ENCODE peak calls at places on chromosome 22, in four cellular contexts. C is HCT116, U is Panc1, E is K562. O is an unnamed sample.
A peak's percentile ranks its signal among the peaks of the same experiment; 100 is the strongest.

GRCh38 chr22:49735411-49736311 is 92.0 kb downstream of the BRD1 start:
- DNase-seq in C (no peak), U (no peak), E (peak; percentile 69), O (no peak)

GRCh38 chr22:31271485-31271884 is 20.8 kb downstream of the PIK3IP1 start:
- DNase-seq in C (no peak), U (no peak), E (no peak), O (peak; percentile 50)

GRCh38 chr22:27032121-27032761 is 374.9 kb downstream of the MIAT start:
- DNase-seq in C (no peak), U (no peak), E (no peak), O (no peak)

GRCh38 chr22:30930228-30930627 is 38.3 kb downstream of the MORC2 start:
- DNase-seq in C (no peak), U (no peak), E (no peak), O (no peak)

GRCh38 chr22:22164541-22165272 is 79.9 kb upstream of the VPREB1 start:
- DNase-seq in C (no peak), U (no peak), E (peak; percentile 46), O (no peak)

GRCh38 chr22:48453171-48453570 is 1374.5 kb downstream of the BRD1 start:
- DNase-seq in C (no peak), U (no peak), E (no peak), O (no peak)

GRCh38 chr22:35306350-35306967 is 6.8 kb downstream of the TOM1 start:
- DNase-seq in C (no peak), U (no peak), E (no peak), O (no peak)

GRCh38 chr22:47063606-47064005 is 301.2 kb downstream of the TBC1D22A start:
- DNase-seq in C (no peak), U (no peak), E (no peak), O (no peak)

GRCh38 chr22:23767673-23768548 is at the start of gene CHCHD10:
- DNase-seq in C (peak; percentile 60), U (peak; percentile 18), E (peak; percentile 83), O (peak; percentile 75)

GRCh38 chr22:46053563-46054090 is 76.7 kb upstream of the WNT7B start:
- DNase-seq in C (no peak), U (no peak), E (peak; percentile 29), O (no peak)

GRCh38 chr22:25779890-25780289 is 37.9 kb downstream of the MYO18B start:
- DNase-seq in C (no peak), U (no peak), E (no peak), O (no peak)

GRCh38 chr22:45880732-45881523 is 96.0 kb downstream of the WNT7B start:
- DNase-seq in C (no peak), U (no peak), E (no peak), O (no peak)

GRCh38 chr22:26436903-26437515 is 7.9 kb downstream of the ASPHD2 start:
- DNase-seq in C (no peak), U (no peak), E (no peak), O (no peak)

GRCh38 chr22:35070451-35071093 is 4.6 kb downstream of the ISX start:
- DNase-seq in C (no peak), U (no peak), E (no peak), O (no peak)

GRCh38 chr22:31841029-31841827 is 87.4 kb downstream of the DEPDC5 start:
- DNase-seq in C (no peak), U (no peak), E (no peak), O (no peak)

GRCh38 chr22:18060646-18061620 is 16.9 kb upstream of the PEX26 start:
- DNase-seq in C (no peak), U (no peak), E (no peak), O (peak; percentile 88)

GRCh38 chr22:46563381-46564083 is 26.1 kb upstream of the CELSR1 start:
- DNase-seq in C (peak; percentile 57), U (no peak), E (peak; percentile 78), O (peak; percentile 64)

DNA sequence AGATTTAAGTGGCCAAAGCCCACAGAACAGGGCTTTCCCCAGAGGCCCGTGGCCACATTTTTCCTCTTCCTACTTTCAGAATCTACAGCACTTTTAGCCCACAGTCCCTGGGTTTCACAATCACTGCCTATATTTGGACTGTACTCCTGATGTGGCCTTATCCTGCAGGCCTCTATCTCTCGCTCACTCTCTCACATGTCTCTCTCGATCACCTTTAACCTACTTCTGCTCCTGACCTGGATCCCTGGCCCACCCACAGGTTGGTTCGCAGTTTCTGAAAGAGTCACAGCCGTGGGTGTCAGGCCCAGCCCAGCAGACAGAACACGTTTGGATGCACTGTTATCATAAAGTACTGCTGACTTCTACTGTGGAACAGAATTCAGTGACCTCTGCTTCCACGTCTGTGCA is 55.5 kb downstream of the LARGE1 start:
- DNase-seq in C (no peak), U (no peak), E (no peak), O (peak; percentile 63)
- TF ChIP-seq TCF7L2 in C (no peak), U (no peak), E (no peak), O (no peak)

DNA sequence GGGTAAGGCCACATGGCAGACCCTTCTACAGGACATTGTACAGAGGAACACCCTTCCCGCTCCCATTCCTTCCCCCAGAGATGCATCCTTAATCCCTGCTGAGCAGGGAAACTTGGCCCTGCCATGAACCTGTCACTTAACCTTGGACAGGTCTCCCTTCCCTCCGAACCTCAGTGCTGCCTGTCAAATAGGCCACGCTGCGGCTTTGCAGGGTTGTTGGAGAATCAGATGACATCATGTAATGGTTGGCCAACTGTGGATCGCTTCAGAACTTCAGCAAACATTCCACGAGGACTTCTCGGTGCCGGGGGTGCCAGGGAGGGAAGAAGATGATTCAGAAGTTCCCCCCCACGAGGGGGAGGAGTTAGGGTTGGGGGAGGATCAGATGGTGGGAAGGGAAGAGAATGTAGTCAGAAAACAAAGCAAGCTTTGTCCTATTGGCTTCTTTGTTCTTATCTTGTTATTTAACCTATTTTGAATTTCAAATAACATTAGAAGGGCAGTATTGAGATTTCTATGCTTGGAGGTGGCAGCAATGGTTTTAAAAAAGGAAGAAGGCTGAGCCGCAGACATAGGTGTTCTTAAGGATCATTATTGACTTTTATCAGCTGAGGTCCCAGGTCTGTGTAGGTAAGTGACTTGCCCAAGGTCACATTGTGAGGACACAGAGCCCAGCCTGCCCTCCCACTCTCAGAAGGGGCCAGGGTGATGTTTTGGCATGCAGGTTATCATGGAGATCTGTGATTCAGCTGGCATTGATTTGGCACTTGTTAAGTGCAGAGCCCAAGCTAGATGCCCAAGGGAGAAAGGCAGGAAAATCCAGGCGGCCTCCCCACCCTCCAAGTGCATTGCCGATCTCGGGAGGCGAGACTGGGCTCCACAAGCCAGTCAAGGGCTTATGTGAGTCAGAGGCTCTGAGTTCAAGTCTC is 3.1 kb downstream of the CDC42EP1 start:
- DNase-seq in C (peak; percentile 57), U (no peak), E (peak; percentile 29), O (peak; percentile 97)
- TF ChIP-seq TCF7L2 in C (no peak), U (no peak), E (no peak), O (no peak)

DNA sequence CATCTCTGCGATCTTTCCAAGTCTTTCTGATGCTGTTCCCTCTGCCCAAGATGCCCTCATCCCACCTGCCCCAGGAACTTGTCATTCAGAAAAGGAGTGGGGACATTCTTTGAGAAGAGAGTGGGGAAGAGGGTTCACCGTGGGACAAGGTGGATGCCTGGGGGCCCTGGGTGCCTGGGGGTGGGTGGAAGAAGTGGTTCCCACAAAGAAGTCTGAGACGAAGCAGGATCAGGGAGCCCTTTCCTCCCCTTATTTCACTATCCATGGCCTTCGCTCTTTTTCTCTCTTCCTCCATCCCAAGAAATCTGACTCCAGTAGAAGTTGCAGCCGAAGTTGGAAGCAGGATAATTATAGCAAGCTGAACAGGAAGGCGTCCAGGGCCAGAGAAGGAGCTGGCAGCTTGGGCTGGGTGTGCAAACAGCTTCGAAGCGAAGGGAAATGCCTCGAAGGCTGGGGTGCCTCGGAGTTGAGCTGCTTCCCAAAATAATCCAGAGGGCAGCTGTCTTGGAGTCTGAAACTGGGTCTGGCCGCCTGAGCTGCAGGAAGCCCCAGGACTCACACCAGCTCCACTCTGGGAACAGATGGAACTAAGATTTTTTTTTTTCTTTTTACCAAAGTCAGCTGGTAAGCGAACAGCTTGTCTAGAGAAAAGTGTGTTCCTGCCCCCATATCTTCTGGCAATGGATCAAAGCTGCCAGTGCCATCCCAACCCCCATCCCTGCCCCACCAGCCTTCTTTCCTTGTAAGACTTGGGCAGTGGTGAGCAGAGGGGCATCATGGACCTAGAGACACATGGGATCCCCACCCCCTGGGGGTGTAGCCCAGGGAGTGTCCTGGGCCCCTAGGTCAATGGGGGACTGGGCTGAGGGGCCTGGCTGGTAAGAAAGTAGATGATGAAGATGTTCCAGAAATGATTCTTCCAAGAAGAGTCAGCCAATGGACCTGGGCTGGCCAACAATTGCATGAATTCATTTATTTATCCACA is 31.5 kb downstream of the PARVG start:
- DNase-seq in C (no peak), U (no peak), E (no peak), O (no peak)
- TF ChIP-seq TCF7L2 in C (no peak), U (no peak), E (no peak), O (no peak)

GRCh38 chr22:40036591-40037225 is 42.0 kb downstream of the FAM83F start:
- DNase-seq in C (peak; percentile 62), U (peak; percentile 52), E (peak; percentile 63), O (peak; percentile 64)

GRCh38 chr22:40035351-40035750 is 40.6 kb downstream of the FAM83F start:
- DNase-seq in C (no peak), U (no peak), E (no peak), O (no peak)

GRCh38 chr22:40036126-40036525 is 41.4 kb downstream of the FAM83F start:
- DNase-seq in C (no peak), U (no peak), E (no peak), O (no peak)

GRCh38 chr22:40031766-40032470 is 37.2 kb downstream of the FAM83F start:
- DNase-seq in C (no peak), U (no peak), E (no peak), O (no peak)

DNA sequence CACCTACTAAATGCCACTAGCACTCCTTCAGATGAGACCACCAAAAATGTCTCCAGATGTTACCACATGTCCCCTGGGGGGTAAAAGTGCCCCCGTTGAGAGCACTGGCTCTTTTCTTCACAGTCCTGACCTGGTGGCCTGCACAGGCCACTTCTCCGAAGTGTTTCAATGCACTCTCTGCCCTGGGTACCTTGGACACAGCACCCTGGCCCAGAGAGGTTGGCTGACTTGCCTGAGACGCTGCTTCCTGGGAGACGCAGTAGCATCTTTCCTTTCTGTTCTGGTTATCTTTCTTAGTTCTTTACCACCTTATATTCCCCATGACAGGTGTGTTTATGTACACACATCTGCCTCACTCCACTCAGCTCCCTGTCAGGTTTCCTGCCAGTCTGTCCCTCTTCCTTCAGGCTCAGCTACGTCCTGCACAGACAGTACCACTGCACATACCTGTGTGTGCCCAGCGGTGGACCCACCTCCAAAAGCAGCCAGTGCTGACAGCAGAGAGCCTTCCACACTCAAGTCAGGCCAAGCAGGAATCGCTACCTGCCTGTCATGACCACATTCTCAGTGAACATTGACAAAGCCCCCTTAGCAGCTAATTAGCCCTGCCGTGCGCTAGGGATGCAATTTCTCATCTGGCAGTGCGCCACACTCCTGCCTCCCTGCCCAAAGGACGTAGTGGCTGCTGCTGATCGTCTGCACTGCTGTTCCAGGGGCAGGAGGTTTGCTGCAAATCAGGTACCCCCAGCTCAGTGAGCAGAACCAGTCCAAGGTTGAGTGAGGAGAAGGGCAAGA is 39.0 kb downstream of the FAM83F start:
- DNase-seq in C (no peak), U (no peak), E (no peak), O (no peak)
- TF ChIP-seq TCF7L2 in C (no peak), U (no peak), E (no peak), O (no peak)

GRCh38 chr22:29012923-29013322 is 48.7 kb downstream of the C22orf31 start:
- DNase-seq in C (no peak), U (no peak), E (no peak), O (no peak)

GRCh38 chr22:29006346-29006745 is 55.3 kb downstream of the C22orf31 start:
- DNase-seq in C (no peak), U (no peak), E (no peak), O (no peak)

GRCh38 chr22:29011868-29012428 is 49.7 kb downstream of the C22orf31 start:
- DNase-seq in C (no peak), U (no peak), E (no peak), O (no peak)

GRCh38 chr22:29011200-29011867 is 50.3 kb downstream of the C22orf31 start:
- DNase-seq in C (no peak), U (no peak), E (no peak), O (no peak)

GRCh38 chr22:29009148-29009547 is 52.5 kb downstream of the C22orf31 start:
- DNase-seq in C (no peak), U (no peak), E (no peak), O (no peak)
- TF ChIP-seq TCF7L2 in C (no peak), U (no peak), E (no peak), O (no peak)